ENCODE peak calls at places on chromosomes 4 and X, in nine cellular contexts. S, N, C, H, D, T, J, V and Z are unnamed samples. For H3K4me1 and H3K9me3, the result is how much of the 10 kb centered on the place peaks cover.

GRCh38 chr4:82624819-82625218 is 63.0 kb upstream of the TMEM150C start:
- DNase-seq in S (no peak), N (no peak), C (no peak), H (no peak), D (no peak), T (no peak), J (no peak), V (no peak), Z (no peak)

GRCh38 chr4:165556383-165556782 is 177.6 kb downstream of the CPE start:
- DNase-seq in S (no peak), N (no peak), C (no peak), H (no peak), D (no peak), T (no peak), J (no peak), V (no peak), Z (no peak)

GRCh38 chr4:39641451-39641850 is 2.8 kb upstream of the SMIM14 start:
- DNase-seq in S (no peak), N (no peak), C (no peak), H (no peak), D (no peak), T (no peak), J (no peak), V (no peak), Z (no peak)

GRCh38 chrX:116317409-116317808 is 119.0 kb upstream of the SLC6A14 start:
- DNase-seq in S (no peak), N (peak), C (peak), H (peak), D (no peak), T (peak), J (peak), V (no peak), Z (no peak)

GRCh38 chr4:152369903-152370296 is 166.0 kb downstream of the FBXW7 start:
- DNase-seq in S (no peak), N (no peak), C (no peak), H (no peak), D (no peak), T (no peak), J (no peak), V (no peak), Z (no peak)

GRCh38 chr4:121728798-121729226 is 32.0 kb upstream of the ANXA5 start:
- DNase-seq in S (no peak), N (no peak), C (peak), H (no peak), D (no peak), T (no peak), J (no peak), V (no peak), Z (no peak)

GRCh38 chr4:6204871-6205583 is 4.7 kb upstream of the JAKMIP1 start:
- DNase-seq in S (peak), N (peak), C (no peak), H (no peak), D (no peak), T (no peak), J (no peak), V (no peak), Z (no peak)

GRCh38 chrX:151384807-151385206 is 12.2 kb upstream of the VMA21 start:
- DNase-seq in S (no peak), N (no peak), C (no peak), H (no peak), D (no peak), T (no peak), J (no peak), V (no peak), Z (no peak)

GRCh38 chr4:1960170-1960825 is 48.5 kb downstream of the NELFA start:
- DNase-seq in S (no peak), N (peak), C (peak), H (no peak), D (no peak), T (no peak), J (no peak), V (no peak), Z (no peak)

GRCh38 chr4:15707363-15707715 is 4.5 kb downstream of the BST1 start:
- DNase-seq in S (no peak), N (no peak), C (peak), H (no peak), D (no peak), T (no peak), J (no peak), V (no peak), Z (no peak)

GRCh38 chr4:20723019-20723418 is 22.8 kb downstream of the PACRGL start:
- DNase-seq in S (no peak), N (no peak), C (peak), H (peak), D (no peak), T (no peak), J (no peak), V (no peak), Z (no peak)

GRCh38 chr4:69576251-69576877 is 63.1 kb downstream of the UGT2A2 start:
- DNase-seq in S (no peak), N (no peak), C (no peak), H (no peak), D (no peak), T (no peak), J (no peak), V (no peak), Z (no peak)

GRCh38 chr4:13399257-13399656 is 84.9 kb downstream of the RAB28 start:
- DNase-seq in S (no peak), N (no peak), C (peak), H (no peak), D (no peak), T (no peak), J (no peak), V (no peak), Z (no peak)

GRCh38 chrX:101208152-101208905 is 11.3 kb upstream of the DRP2 start:
- DNase-seq in S (no peak), N (no peak), C (peak), H (no peak), D (no peak), T (no peak), J (no peak), V (no peak), Z (no peak)

GRCh38 chrX:9614016-9614415 is 149.2 kb downstream of the TBL1X start:
- DNase-seq in S (no peak), N (no peak), C (peak), H (no peak), D (no peak), T (no peak), J (no peak), V (no peak), Z (no peak)

GRCh38 chrX:28586891-28587635 is at the start of gene IL1RAPL1:
- DNase-seq in S (no peak), N (peak), C (peak), H (peak), D (no peak), T (no peak), J (no peak), V (no peak), Z (no peak)

GRCh38 chrX:31845003-31845402 is 773.2 kb upstream of the FTHL17 start:
- DNase-seq in S (no peak), N (no peak), C (peak), H (no peak), D (no peak), T (no peak), J (no peak), V (no peak), Z (no peak)

GRCh38 chr4:183407128-183407585 is 37.3 kb upstream of the CDKN2AIP start:
- DNase-seq in S (peak), N (peak), C (peak), H (peak), D (peak), T (peak), J (peak), V (peak), Z (peak)

GRCh38 chr4:161320377-161320776 is 843.4 kb downstream of the FSTL5 start:
- DNase-seq in S (peak), N (peak), C (no peak), H (peak), D (no peak), T (no peak), J (no peak), V (no peak), Z (no peak)

GRCh38 chr4:100738388-100739165 is 220.8 kb upstream of the EMCN start:
- DNase-seq in S (no peak), N (no peak), C (peak), H (peak), D (no peak), T (peak), J (no peak), V (no peak), Z (no peak)

GRCh38 chrX:118520206-118520857 is 24.7 kb downstream of the DOCK11 start:
- DNase-seq in S (no peak), N (no peak), C (peak), H (no peak), D (no peak), T (no peak), J (no peak), V (no peak), Z (no peak)

GRCh38 chr4:55184600-55185523 is 59.5 kb upstream of the KDR start:
- DNase-seq in S (peak), N (peak), C (peak), H (peak), D (no peak), T (no peak), J (peak), V (peak), Z (no peak)

GRCh38 chrX:130027569-130027968 is 45.1 kb downstream of the BCORL1 start:
- DNase-seq in S (no peak), N (no peak), C (no peak), H (no peak), D (no peak), T (no peak), J (no peak), V (no peak), Z (no peak)

GRCh38 chr4:104693601-104694201 is 199.0 kb upstream of the CXXC4 start:
- DNase-seq in S (no peak), N (no peak), C (peak), H (no peak), D (no peak), T (no peak), J (no peak), V (no peak), Z (no peak)

GRCh38 chr4:145945431-145946155 is 7.0 kb upstream of the ZNF827 start:
- DNase-seq in S (no peak), N (no peak), C (no peak), H (no peak), D (no peak), T (no peak), J (no peak), V (no peak), Z (no peak)

GRCh38 chr4:65083076-65083475 is 587.2 kb downstream of the EPHA5 start:
- DNase-seq in S (no peak), N (no peak), C (peak), H (no peak), D (no peak), T (peak), J (no peak), V (no peak), Z (no peak)

GRCh38 chrX:150763810-150764209 is 70.6 kb downstream of the MTMR1 start:
- DNase-seq in S (no peak), N (no peak), C (no peak), H (no peak), D (no peak), T (no peak), J (no peak), V (no peak), Z (no peak)

GRCh38 chr4:108342325-108342986 is 173.7 kb upstream of the LEF1 start:
- DNase-seq in S (no peak), N (no peak), C (no peak), H (no peak), D (no peak), T (no peak), J (no peak), V (no peak), Z (no peak)

GRCh38 chrX:7067266-7067665 is 80.2 kb upstream of the STS start:
- DNase-seq in S (no peak), N (no peak), C (no peak), H (no peak), D (no peak), T (no peak), J (no peak), V (no peak), Z (no peak)

GRCh38 chr4:17787315-17787714 is 5.9 kb upstream of the FAM184B start:
- DNase-seq in S (no peak), N (no peak), C (no peak), H (no peak), D (no peak), T (no peak), J (no peak), V (no peak), Z (no peak)

GRCh38 chr4:5572114-5572513 is 136.2 kb downstream of the EVC2 start:
- DNase-seq in S (no peak), N (no peak), C (peak), H (no peak), D (no peak), T (no peak), J (no peak), V (no peak), Z (no peak)

GRCh38 chrX:13311560-13311959 is 8.3 kb downstream of the ATXN3L start:
- DNase-seq in S (no peak), N (no peak), C (no peak), H (no peak), D (no peak), T (no peak), J (no peak), V (no peak), Z (no peak)

DNA sequence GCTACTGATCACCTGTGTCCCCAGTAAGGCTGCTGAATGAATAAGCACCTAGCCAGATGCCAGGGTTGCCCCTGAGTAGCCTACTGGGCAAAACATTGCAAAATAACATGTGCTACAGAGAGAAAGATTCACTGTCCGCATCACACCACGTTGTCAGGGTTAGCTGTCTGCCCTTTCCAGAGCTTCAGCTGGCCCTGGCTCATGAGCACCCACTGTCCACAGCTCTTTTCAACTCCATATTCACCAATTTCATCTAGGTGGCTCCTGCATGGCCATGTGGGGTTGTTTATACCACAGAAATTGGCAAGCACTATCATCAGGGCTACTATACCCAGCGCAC is 227.7 kb upstream of the PSAPL1 start:
- DNase-seq in S (no peak), N (no peak), C (no peak), H (no peak), D (no peak), T (no peak), J (no peak), V (no peak), Z (no peak)
- H3K4me1 ChIP-seq in S (under half), N (under half), C (under half), H (under half), D (under half), T (under half), J (under half), V (under half), Z (under half)

GRCh38 chrX:154600962-154601374 is 16.0 kb downstream of the CTAG1A start:
- DNase-seq in S (no peak), N (no peak), C (peak), H (no peak), D (no peak), T (no peak), J (no peak), V (no peak), Z (no peak)
- H3K9me3 ChIP-seq in S (under half), N (under half), C (under half), H (under half), D (under half), T (under half), J (under half), V (under half), Z (under half)

DNA sequence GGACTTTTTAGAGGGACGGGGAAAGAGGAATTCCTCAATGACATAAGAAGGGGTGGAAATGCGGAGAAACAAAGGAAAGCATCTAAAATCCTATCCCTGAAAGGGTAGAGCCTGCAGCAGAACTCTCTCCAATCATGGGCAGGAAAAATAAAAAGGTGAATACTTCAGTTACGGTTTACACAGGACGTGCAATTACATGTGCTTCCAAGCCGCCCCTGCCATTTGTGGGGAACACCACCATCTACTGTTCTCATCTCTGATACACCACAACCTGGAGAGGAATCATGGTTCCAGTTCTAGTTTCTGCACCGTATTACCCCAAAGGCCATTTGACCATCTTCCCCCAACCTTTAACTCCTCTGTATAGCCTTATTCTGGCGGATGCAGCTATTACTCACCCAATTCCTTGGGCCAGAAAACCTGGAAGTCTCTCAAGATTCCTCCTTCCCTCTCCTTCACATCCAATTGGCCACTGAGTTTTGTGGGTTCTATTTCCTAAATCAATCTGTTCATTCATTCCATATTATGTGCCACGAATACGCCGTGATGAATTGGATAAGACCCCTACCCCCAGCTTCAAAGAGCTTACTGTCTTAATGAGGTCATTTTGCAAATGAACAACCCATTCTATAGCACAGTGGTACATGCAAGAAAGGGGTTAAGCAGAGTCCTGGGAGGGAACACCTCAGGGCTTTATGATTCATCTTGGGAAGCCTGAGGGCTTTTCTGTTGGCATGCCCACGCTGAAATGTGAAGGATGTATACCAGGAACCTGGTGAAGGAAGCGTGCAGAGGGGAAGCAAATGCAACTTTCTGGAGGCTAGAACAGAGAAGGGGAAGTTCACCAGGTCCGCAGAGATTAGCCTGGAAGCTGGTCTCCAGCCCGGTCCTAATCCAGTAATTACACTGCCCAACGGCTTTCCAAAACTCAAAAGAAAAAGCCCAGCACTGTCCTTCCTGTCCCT is 1.4 kb upstream of the MSL3 start:
- DNase-seq in S (no peak), N (no peak), C (no peak), H (no peak), D (no peak), T (no peak), J (no peak), V (no peak), Z (no peak)
- H3K4me3 ChIP-seq in S (no peak), N (no peak), C (no peak), H (no peak), D (no peak), T (peak), J (peak), V (no peak), Z (no peak)

DNA sequence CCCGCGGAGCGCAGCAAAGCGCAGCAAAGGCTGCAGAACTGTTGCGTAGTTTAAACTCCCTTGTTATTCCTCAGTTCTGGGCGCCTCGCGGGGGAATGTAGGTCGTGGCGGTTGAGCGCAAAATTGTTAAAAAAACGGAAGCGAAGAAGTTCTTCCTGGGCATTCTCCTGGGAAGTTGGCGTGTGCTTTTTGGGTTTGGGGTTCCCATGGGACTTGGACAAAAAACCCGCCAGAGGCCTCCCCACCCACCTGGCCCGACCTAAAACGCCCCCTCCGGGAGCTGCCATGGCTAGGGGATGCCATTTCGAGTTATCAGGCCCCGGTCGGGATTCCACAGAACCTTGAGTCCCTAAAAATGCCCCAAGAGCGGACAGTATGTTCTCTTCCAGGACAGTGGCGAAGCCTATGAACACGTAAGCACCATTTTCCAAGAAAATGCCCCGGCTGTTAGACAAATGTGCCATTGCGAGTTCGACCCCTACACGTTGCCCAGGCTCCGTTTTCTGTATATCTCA is 8.9 kb downstream of the ZIC3 start:
- DNase-seq in S (no peak), N (no peak), C (no peak), H (no peak), D (no peak), T (no peak), J (no peak), V (no peak), Z (no peak)
- H3K4me1 ChIP-seq in S (under half), N (under half), C (under half), H (under half), D (under half), T (under half), J (under half), V (under half), Z (under half)

DNA sequence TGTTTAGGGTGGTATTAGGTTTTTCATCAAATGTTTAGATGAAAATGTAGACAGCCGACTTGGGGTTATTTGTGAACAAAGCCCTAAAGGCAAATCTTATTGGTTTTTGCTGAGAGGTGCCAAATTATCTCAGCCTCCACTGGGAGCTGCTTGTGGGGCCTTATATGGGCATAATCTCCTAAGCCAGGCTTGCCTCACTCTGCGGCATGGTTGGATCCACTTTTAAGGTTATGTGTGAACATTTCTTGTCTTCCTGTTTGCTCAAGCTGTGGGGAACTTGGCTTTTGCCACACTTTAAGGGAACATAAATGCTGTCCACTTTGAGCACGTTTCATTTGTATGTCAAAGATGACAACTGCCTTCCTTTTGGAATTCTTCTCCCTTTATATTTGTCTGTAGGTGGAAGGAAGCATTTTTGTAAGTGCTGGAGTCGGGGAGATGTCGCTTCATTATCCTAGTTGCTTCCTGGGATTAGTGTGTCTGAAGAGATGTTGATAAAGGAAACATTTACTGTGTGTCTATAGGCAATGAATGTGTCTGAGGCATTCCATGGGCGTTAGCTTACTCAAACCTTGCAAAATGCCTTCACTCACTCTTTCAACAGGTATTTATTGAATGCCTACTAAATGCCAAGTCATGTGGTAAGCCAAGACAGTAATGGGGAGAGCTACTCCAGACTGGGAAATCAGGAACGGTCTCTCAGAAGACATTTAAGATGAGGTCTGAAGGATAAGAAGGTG is 78.3 kb downstream of the SLC9A6 start:
- DNase-seq in S (no peak), N (no peak), C (peak), H (no peak), D (no peak), T (peak), J (no peak), V (no peak), Z (no peak)
- H3K9me3 ChIP-seq in S (under half), N (under half), C (under half), H (under half), D (under half), T (under half), J (under half), V (under half), Z (under half)

DNA sequence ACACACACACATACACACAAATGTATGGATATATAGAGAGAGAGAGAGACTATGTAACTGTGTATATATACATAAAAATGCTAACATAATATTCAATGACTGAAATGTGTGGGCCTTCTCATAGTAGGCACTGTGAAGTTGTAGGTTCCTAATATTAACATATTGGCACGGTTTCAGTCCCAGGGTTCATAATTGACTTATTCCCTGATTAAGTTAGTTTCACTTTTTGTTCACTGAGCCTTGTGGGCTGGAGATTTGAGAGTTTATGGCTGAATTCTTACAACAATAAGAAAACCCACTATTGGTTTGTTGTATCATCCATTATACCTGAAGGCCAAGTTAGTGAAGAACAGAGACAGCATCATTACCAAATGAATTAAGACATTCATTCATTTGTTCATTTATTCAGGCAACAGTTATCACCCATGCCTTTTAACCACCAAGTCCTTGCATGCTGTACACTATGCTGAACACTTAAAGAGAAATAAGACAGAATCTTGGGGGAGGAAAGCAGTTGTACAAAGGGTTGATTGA is 68.6 kb downstream of the GAB1 start:
- DNase-seq in S (no peak), N (no peak), C (no peak), H (peak), D (no peak), T (no peak), J (no peak), V (no peak), Z (no peak)
- H3K4me3 ChIP-seq in S (no peak), N (no peak), C (no peak), H (no peak), D (no peak), T (no peak), J (no peak), V (no peak), Z (no peak)